ENCODE peak calls at places on chromosomes 6 and 20, in nine cellular contexts. G, A, I, Z, X, V, Y, B and D are unnamed samples.

GRCh38 chr20:25088267-25088666 is 6.3 kb upstream of the VSX1 start:
- DNase-seq in G (no peak), A (no peak), I (no peak), Z (no peak), X (no peak), V (no peak), Y (no peak), B (no peak), D (no peak)

GRCh38 chr20:53760025-53760441 is 166.4 kb upstream of the ZNF217 start:
- DNase-seq in G (no peak), A (no peak), I (no peak), Z (no peak), X (no peak), V (no peak), Y (no peak), B (no peak), D (no peak)

GRCh38 chr6:82741996-82742385 is 323.6 kb downstream of the UBE3D start:
- DNase-seq in G (no peak), A (no peak), I (no peak), Z (no peak), X (no peak), V (no peak), Y (no peak), B (no peak), D (no peak)

GRCh38 chr20:60482609-60483008 is 524.4 kb downstream of the CDH26 start:
- DNase-seq in G (no peak), A (no peak), I (no peak), Z (no peak), X (no peak), V (no peak), Y (no peak), B (no peak), D (no peak)

GRCh38 chr20:2690718-2691117 is 1.9 kb upstream of the EBF4 start:
- DNase-seq in G (no peak), A (no peak), I (no peak), Z (no peak), X (no peak), V (no peak), Y (no peak), B (no peak), D (no peak)

GRCh38 chr6:33344771-33345697 is 27.5 kb upstream of the ZBTB22 start:
- DNase-seq in G (peak; percentile 62), A (peak; percentile 41), I (peak; percentile 69), Z (peak; percentile 47), X (peak; percentile 33), V (peak; percentile 55), Y (peak; percentile 73), B (peak; percentile 54), D (peak; percentile 33)

GRCh38 chr6:35096129-35096852 is 44.8 kb downstream of the TCP11 start:
- DNase-seq in G (no peak), A (peak; percentile 13), I (no peak), Z (peak; percentile 38), X (no peak), V (peak; percentile 68), Y (peak; percentile 32), B (no peak), D (peak; percentile 33)

GRCh38 chr20:57205625-57206219 is 60.7 kb downstream of the BMP7 start:
- DNase-seq in G (no peak), A (no peak), I (no peak), Z (no peak), X (no peak), V (peak; percentile 68), Y (peak; percentile 20), B (no peak), D (no peak)

GRCh38 chr20:18172379-18172778 is 34.7 kb downstream of the KAT14 start:
- DNase-seq in G (no peak), A (no peak), I (no peak), Z (no peak), X (no peak), V (no peak), Y (no peak), B (no peak), D (no peak)

GRCh38 chr6:124441430-124441829 is 520.8 kb upstream of the RNF217 start:
- DNase-seq in G (no peak), A (no peak), I (no peak), Z (no peak), X (no peak), V (no peak), Y (no peak), B (no peak), D (no peak)

GRCh38 chr20:57921701-57922482 is 212.1 kb upstream of the PMEPA1 start:
- DNase-seq in G (no peak), A (no peak), I (no peak), Z (no peak), X (no peak), V (no peak), Y (no peak), B (no peak), D (no peak)

GRCh38 chr6:72149715-72150114 is 263.4 kb downstream of the RIMS1 start:
- DNase-seq in G (no peak), A (no peak), I (no peak), Z (no peak), X (no peak), V (no peak), Y (no peak), B (no peak), D (no peak)

GRCh38 chr6:43016935-43017334 is 2.9 kb downstream of the KLHDC3 start:
- DNase-seq in G (no peak), A (no peak), I (no peak), Z (no peak), X (no peak), V (no peak), Y (no peak), B (no peak), D (no peak)

GRCh38 chr6:159692303-159693127 is 526 bp downstream of the SOD2 start:
- DNase-seq in G (peak; percentile 77), A (no peak), I (peak; percentile 73), Z (no peak), X (peak; percentile 34), V (peak; percentile 62), Y (peak; percentile 51), B (peak; percentile 47), D (no peak)

GRCh38 chr6:141956046-141956761 is 176.5 kb upstream of the GJE1 start:
- DNase-seq in G (peak; percentile 51), A (no peak), I (no peak), Z (no peak), X (no peak), V (no peak), Y (no peak), B (no peak), D (no peak)

GRCh38 chr6:6277418-6277817 is 43.0 kb downstream of the F13A1 start:
- DNase-seq in G (no peak), A (no peak), I (no peak), Z (no peak), X (no peak), V (no peak), Y (peak; percentile 14), B (no peak), D (no peak)

GRCh38 chr20:23200413-23200812 is 114.3 kb upstream of the CD93 start:
- DNase-seq in G (no peak), A (no peak), I (no peak), Z (no peak), X (no peak), V (no peak), Y (no peak), B (no peak), D (no peak)

GRCh38 chr20:18005170-18005989 is 36.6 kb downstream of the MGME1 start:
- DNase-seq in G (no peak), A (no peak), I (no peak), Z (no peak), X (no peak), V (no peak), Y (no peak), B (no peak), D (no peak)

GRCh38 chr6:44085219-44085618 is 42.0 kb downstream of the MRPL14 start:
- DNase-seq in G (no peak), A (no peak), I (no peak), Z (no peak), X (no peak), V (no peak), Y (no peak), B (no peak), D (no peak)

GRCh38 chr6:30564114-30564513 is 7.0 kb downstream of the PRR3 start:
- DNase-seq in G (no peak), A (no peak), I (no peak), Z (no peak), X (no peak), V (no peak), Y (no peak), B (no peak), D (no peak)

GRCh38 chr6:129901910-129902309 is 40.8 kb upstream of the TMEM244 start:
- DNase-seq in G (no peak), A (no peak), I (no peak), Z (no peak), X (no peak), V (no peak), Y (no peak), B (no peak), D (no peak)

GRCh38 chr6:148304976-148305375 is 37.7 kb upstream of the SASH1 start:
- DNase-seq in G (no peak), A (no peak), I (no peak), Z (no peak), X (no peak), V (peak; percentile 86), Y (no peak), B (no peak), D (peak; percentile 95)

GRCh38 chr6:98833101-98834059 is 994 bp upstream of the POU3F2 start:
- DNase-seq in G (peak; percentile 51), A (no peak), I (peak; percentile 47), Z (no peak), X (peak; percentile 78), V (peak; percentile 21), Y (peak; percentile 56), B (no peak), D (no peak)

GRCh38 chr6:116925088-116925794 is 48.2 kb downstream of the RFX6 start:
- DNase-seq in G (no peak), A (no peak), I (no peak), Z (no peak), X (no peak), V (no peak), Y (no peak), B (no peak), D (no peak)

GRCh38 chr6:42784739-42785498 is 3.1 kb downstream of the BICRAL start:
- DNase-seq in G (no peak), A (no peak), I (no peak), Z (no peak), X (no peak), V (no peak), Y (no peak), B (no peak), D (no peak)

GRCh38 chr6:168041928-168042327 is 37.1 kb downstream of the FRMD1 start:
- DNase-seq in G (no peak), A (no peak), I (no peak), Z (no peak), X (no peak), V (no peak), Y (no peak), B (no peak), D (no peak)

GRCh38 chr20:61055130-61055529 is 196.9 kb upstream of the CDH4 start:
- DNase-seq in G (no peak), A (no peak), I (no peak), Z (no peak), X (no peak), V (no peak), Y (no peak), B (no peak), D (no peak)

GRCh38 chr6:45470131-45470738 is 92.5 kb upstream of the SUPT3H start:
- DNase-seq in G (no peak), A (no peak), I (no peak), Z (no peak), X (no peak), V (no peak), Y (no peak), B (no peak), D (no peak)

GRCh38 chr20:41482647-41483552 is 116.3 kb upstream of the EMILIN3 start:
- DNase-seq in G (no peak), A (no peak), I (no peak), Z (peak; percentile 65), X (no peak), V (peak; percentile 87), Y (peak; percentile 48), B (no peak), D (no peak)

GRCh38 chr20:62069741-62070216 is 4.1 kb upstream of the TAF4 start:
- DNase-seq in G (no peak), A (no peak), I (no peak), Z (no peak), X (no peak), V (no peak), Y (no peak), B (no peak), D (no peak)

GRCh38 chr20:51594206-51594998 is 51.9 kb upstream of the NFATC2 start:
- DNase-seq in G (no peak), A (no peak), I (no peak), Z (no peak), X (peak; percentile 64), V (no peak), Y (no peak), B (no peak), D (no peak)